ENCODE peak calls at places on chromosome 1, in five cellular contexts. G, L, Q, V and H are unnamed samples.

GRCh38 chr1:117802546-117803257 is 126.7 kb downstream of the GDAP2 start:
- DNase-seq in Q (no peak), V (no peak), L (no peak), G (no peak), H (no peak)

GRCh38 chr1:91736999-91737615 is 148.8 kb downstream of the TGFBR3 start:
- DNase-seq in Q (peak), L (peak), V (no peak), G (peak), H (peak)

GRCh38 chr1:39081266-39082139 is 55.4 kb downstream of the NDUFS5 start:
- DNase-seq in L (no peak), G (peak), V (peak), Q (no peak), H (no peak)

GRCh38 chr1:225908773-225909172 is 15.3 kb downstream of the PYCR2 start:
- DNase-seq in V (no peak), L (no peak), G (no peak), Q (no peak), H (no peak)

GRCh38 chr1:89939059-89939570 is 55.8 kb upstream of the ZNF326 start:
- DNase-seq in Q (peak), G (no peak), L (no peak), V (no peak), H (no peak)

GRCh38 chr1:62384276-62385005 is 52.4 kb upstream of the USP1 start:
- DNase-seq in Q (no peak), V (no peak), G (peak), L (no peak), H (peak)

GRCh38 chr1:29688477-29689365 is 452.4 kb downstream of the PTPRU start:
- DNase-seq in V (no peak), L (no peak), G (peak), Q (no peak), H (no peak)

GRCh38 chr1:7885513-7886298 is 32.8 kb upstream of the UTS2 start:
- DNase-seq in Q (no peak), G (peak), L (no peak), V (peak), H (no peak)

GRCh38 chr1:18104546-18105100 is 3.0 kb upstream of the IGSF21 start:
- DNase-seq in Q (peak), V (no peak), L (no peak), G (no peak), H (no peak)

GRCh38 chr1:18144921-18145699 is 37.5 kb downstream of the IGSF21 start:
- DNase-seq in Q (no peak), G (no peak), V (no peak), L (no peak), H (no peak)

GRCh38 chr1:85573348-85573747 is 7.2 kb upstream of the CCN1 start:
- DNase-seq in L (no peak), V (no peak), Q (no peak), G (no peak), H (no peak)

GRCh38 chr1:243474906-243475305 is 219.1 kb downstream of the SDCCAG8 start:
- DNase-seq in G (no peak), L (no peak), Q (no peak), V (no peak), H (no peak)

GRCh38 chr1:160186734-160187133 is 3.6 kb upstream of the CASQ1 start:
- DNase-seq in L (no peak), G (no peak), Q (no peak), V (no peak), H (no peak)

GRCh38 chr1:56389813-56390539 is 189.4 kb downstream of the PLPP3 start:
- DNase-seq in Q (peak), G (no peak), V (no peak), L (no peak), H (no peak)

GRCh38 chr1:175220853-175221547 is 28.4 kb upstream of the KIAA0040 start:
- DNase-seq in L (no peak), V (no peak), Q (peak), G (peak), H (no peak)

GRCh38 chr1:228009828-228010775 is 3.3 kb downstream of the WNT3A start:
- DNase-seq in G (no peak), V (no peak), L (no peak), Q (no peak), H (no peak)
- H3K4me3 ChIP-seq in G (no peak), V (no peak), L (no peak), Q (no peak), H (no peak)

DNA sequence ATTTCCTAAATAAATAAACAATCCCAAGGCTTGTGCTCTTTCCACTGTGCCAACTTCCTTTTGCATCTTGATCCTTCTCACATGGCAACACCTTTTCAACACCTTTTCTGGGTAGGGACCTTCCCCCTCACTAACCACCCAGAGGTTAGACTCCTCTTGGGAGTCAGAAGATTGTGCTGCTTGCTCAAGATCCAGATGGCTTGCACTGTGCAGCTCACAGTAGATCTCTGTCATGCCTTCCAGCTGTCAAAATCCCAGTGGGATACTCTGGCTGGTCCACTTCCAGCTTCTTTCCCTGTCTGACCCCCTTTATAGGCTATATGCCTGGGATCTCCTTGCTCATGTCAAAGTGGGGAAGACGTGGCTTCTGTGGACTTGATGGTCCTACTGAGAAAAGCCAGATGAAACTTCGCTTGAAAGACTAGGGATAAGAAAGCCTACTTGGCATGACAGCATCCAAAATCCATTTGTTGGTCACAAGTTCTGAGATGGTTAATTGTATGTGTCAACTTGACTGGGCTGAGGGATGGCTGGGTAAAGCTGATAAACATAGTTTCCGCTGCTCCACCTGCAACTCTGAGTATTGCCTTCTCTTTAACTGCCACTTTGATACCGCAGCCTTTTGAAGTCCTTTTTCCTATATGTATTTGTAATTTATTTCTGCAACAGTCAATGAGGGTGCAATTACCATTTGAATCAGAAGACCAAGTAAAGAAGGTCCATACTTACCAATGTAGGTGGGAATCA is 74.5 kb downstream of the S1PR1 start:
- DNase-seq in Q (no peak), L (no peak), G (no peak), V (no peak), H (no peak)
- H3K4me3 ChIP-seq in Q (no peak), L (no peak), G (no peak), V (no peak), H (no peak)

GRCh38 chr1:44237721-44238457 is 24.6 kb downstream of the DMAP1 start:
- DNase-seq in L (no peak), G (peak), Q (peak), V (peak), H (no peak)
- H3K4me3 ChIP-seq in L (no peak), G (no peak), Q (no peak), V (no peak), H (no peak)

DNA sequence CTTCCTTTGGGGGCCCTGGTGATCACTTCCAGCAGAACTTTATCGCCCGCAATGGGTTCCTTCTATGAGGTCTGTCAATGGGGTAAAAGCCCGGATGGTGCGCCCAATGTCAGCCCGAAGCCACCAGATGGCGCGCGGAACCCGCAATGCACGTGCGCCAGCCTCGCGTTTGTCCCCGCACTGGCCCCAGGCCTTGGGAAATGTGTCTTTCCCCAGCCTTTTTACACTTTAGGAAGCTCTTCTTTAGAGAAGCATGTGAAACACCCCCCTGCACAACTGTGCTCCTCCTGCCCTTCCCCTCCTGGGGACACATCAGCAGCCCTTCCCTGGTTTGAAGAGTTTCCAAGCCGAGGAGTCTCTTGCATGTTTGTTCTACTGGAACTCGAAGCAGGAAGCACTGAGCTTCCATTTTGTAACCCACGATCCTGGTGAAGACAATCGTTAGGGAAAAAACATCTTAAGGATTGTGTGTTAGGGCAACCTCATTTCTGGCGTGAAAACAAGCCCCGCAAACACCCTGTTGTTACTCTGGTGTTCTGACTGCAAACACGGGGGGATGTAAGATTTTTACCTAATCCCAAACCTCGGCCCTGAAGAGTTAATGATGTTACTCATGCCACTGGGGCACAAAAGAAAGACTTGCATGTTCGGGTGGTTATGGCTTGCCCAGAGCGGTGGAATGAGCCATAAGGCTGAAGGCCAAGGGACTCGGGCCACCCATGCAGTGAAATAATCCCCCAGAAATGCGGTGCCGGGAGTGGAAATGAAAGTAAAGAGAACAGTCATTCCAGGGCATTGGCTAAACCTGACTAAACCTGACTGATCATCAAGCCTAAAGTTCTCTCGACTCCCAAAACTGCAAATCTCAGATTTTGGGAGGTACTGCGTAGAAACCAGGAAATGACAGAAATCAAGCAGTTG is 20.4 kb upstream of the TARBP1 start:
- DNase-seq in V (peak), Q (peak), L (peak), G (peak), H (peak)
- H3K4me3 ChIP-seq in V (peak), Q (no peak), L (peak), G (no peak), H (no peak)

DNA sequence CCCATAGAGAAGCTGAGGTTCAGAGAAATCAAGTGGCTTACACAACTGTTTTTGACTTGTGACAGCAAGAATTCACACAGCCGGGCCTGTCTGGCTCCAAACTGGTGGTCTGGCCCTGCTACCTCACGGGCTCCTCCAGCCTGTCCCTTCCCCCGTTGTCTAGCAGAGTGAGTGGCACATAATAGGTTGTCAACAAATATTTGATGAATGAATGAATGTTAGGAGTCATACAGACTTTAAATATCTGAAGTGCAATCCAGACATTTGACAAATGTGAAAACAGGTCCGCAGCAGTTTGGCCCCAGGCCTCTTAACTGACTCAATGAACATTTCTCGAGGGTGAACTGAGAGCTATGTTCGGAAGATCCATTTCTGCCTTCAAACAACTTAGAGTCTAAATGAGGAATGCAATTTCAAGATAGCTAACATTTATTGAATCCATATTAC is 1.1 kb upstream of the RHOC start:
- DNase-seq in L (no peak), V (no peak), Q (no peak), G (no peak), H (no peak)
- H3K4me3 ChIP-seq in L (peak), V (no peak), Q (peak), G (no peak), H (no peak)